ENCODE peak calls at places on chromosomes 12 and 14, in four cellular contexts. C is AG09309, H is body of pancreas, K is ascending aorta. L is an unnamed sample.

GRCh38 chr12:70243510-70244331 is 488 bp downstream of the CNOT2 start:
- DNase-seq in C (no peak), H (peak), K (no peak), L (no peak)

GRCh38 chr12:93098077-93098476 is 169.0 kb upstream of the EEA1 start:
- DNase-seq in C (no peak), H (peak), K (peak), L (peak)

GRCh38 chr14:32709072-32709471 is 229.6 kb upstream of the NPAS3 start:
- DNase-seq in H (peak), C (peak), K (no peak), L (no peak)

GRCh38 chr12:82479511-82479910 is 121.2 kb downstream of the METTL25 start:
- DNase-seq in C (peak), K (no peak), H (no peak), L (no peak)

GRCh38 chr12:127295630-127296029 is 971.3 kb upstream of the TMEM132C start:
- DNase-seq in H (no peak), K (no peak), C (no peak), L (no peak)

GRCh38 chr12:46830731-46831334 is 5.0 kb upstream of the SLC38A4 start:
- DNase-seq in C (no peak), H (peak), K (no peak), L (no peak)

GRCh38 chr12:67681145-67681778 is 32.7 kb downstream of the DYRK2 start:
- DNase-seq in H (peak), C (peak), K (no peak), L (no peak)

GRCh38 chr14:105204206-105204930 is 23.3 kb upstream of the NUDT14 start:
- DNase-seq in C (no peak), K (no peak), H (peak), L (no peak)

GRCh38 chr12:71562681-71563595 is 100.7 kb downstream of the ZFC3H1 start:
- DNase-seq in H (no peak), K (no peak), C (no peak), L (no peak)

GRCh38 chr14:83548061-83548839 is 1981.7 kb upstream of the FLRT2 start:
- DNase-seq in C (no peak), K (no peak), H (no peak), L (no peak)

GRCh38 chr14:49754570-49755097 is 13.3 kb upstream of the KLHDC2 start:
- DNase-seq in K (no peak), H (no peak), C (no peak), L (no peak)

GRCh38 chr14:52011557-52011956 is 22.2 kb downstream of the RTRAF start:
- DNase-seq in H (no peak), K (no peak), C (no peak), L (no peak)

GRCh38 chr12:128133321-128134050 is 133.5 kb upstream of the TMEM132C start:
- DNase-seq in H (no peak), K (no peak), C (no peak), L (no peak)

GRCh38 chr12:114342651-114343050 is 63.3 kb downstream of the TBX5 start:
- DNase-seq in C (peak), K (no peak), H (no peak), L (no peak)

GRCh38 chr14:23294346-23294733 is 8.3 kb downstream of the PPP1R3E start:
- DNase-seq in H (no peak), K (no peak), C (no peak), L (no peak)

GRCh38 chr14:62657376-62657775 is 387.9 kb downstream of the KCNH5 start:
- DNase-seq in K (no peak), C (no peak), H (no peak), L (no peak)

GRCh38 chr12:111426341-111427185 is 20.8 kb downstream of the SH2B3 start:
- DNase-seq in C (no peak), K (no peak), H (no peak), L (no peak)

GRCh38 chr14:100622234-100622633 is 35.0 kb upstream of the BEGAIN start:
- DNase-seq in K (no peak), C (no peak), H (no peak), L (no peak)

GRCh38 chr12:15741082-15741481 is 48.1 kb downstream of the EPS8 start:
- DNase-seq in C (no peak), K (no peak), H (no peak), L (no peak)

GRCh38 chr14:102809870-102810269 is 32.6 kb downstream of the TRAF3 start:
- DNase-seq in H (no peak), C (peak), K (no peak), L (no peak)
- TF ChIP-seq CTCF in H (no peak), C (no peak), K (no peak), L (no peak)

GRCh38 chr12:125068391-125068790 is 3.2 kb downstream of the AACS start:
- DNase-seq in H (no peak), C (no peak), K (no peak), L (no peak)

GRCh38 chr12:125065021-125065752 is at the start of gene AACS:
- DNase-seq in H (peak), K (no peak), C (no peak), L (peak)

GRCh38 chr12:125065753-125066570 is 727 bp downstream of the AACS start:
- DNase-seq in H (no peak), C (no peak), K (no peak), L (no peak)

GRCh38 chr12:125061229-125061628 is 4.0 kb upstream of the AACS start:
- DNase-seq in H (no peak), C (no peak), K (no peak), L (no peak)

DNA sequence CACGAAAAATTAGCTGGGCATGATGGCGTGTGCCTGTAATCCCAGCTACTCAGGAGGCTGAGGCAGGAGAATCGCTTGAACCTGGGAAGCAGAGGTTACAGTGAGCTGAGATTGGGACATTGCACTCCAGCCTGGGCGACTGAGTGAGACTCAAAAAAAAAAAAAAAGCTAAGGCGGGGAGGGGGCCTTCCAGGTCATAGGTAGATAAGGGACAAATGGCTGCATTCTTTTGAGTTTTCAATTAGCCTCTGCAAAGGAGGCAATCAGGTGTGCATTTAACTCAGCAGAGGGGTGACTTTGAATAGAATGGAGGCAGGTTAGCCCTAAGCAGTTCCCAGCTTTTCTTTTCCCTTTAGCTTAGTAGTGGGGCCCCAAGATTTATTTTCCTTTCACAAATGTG is 743 bp upstream of the AACS start:
- DNase-seq in C (no peak), H (no peak), K (no peak), L (no peak)
- H3K4me3 ChIP-seq in C (no peak), H (peak), K (peak), L (peak)

GRCh38 chr14:64296561-64296960 is 2.4 kb upstream of the ESR2 start:
- DNase-seq in C (no peak), H (peak), K (no peak), L (no peak)

GRCh38 chr14:64289571-64289970 is 4.6 kb downstream of the ESR2 start:
- DNase-seq in K (no peak), C (no peak), H (no peak), L (no peak)

GRCh38 chr14:64292197-64292596 is 2.0 kb downstream of the ESR2 start:
- DNase-seq in C (no peak), H (no peak), K (no peak), L (no peak)

GRCh38 chr14:64294672-64295413 is 672 bp upstream of the ESR2 start:
- DNase-seq in K (no peak), H (peak), C (no peak), L (peak)

GRCh38 chr14:64293976-64294671 is at the start of gene ESR2:
- DNase-seq in K (no peak), H (peak), C (no peak), L (peak)
- TF ChIP-seq CTCF in K (no peak), H (no peak), C (peak), L (peak)

GRCh38 chr14:94612580-94613554 is 676 bp downstream of the SERPINA3 start:
- DNase-seq in H (no peak), C (no peak), K (no peak), L (no peak)
- H3K4me3 ChIP-seq in H (peak), C (no peak), K (no peak), L (no peak)

GRCh38 chr12:120737557-120738251 is 12.1 kb downstream of the ACADS start:
- DNase-seq in H (no peak), C (no peak), K (no peak), L (no peak)
- TF ChIP-seq CTCF in H (no peak), C (peak), K (no peak), L (peak)

GRCh38 chr14:50984061-50984710 is 39.9 kb upstream of the PYGL start:
- DNase-seq in K (no peak), H (no peak), C (no peak), L (no peak)

GRCh38 chr14:50980451-50980850 is 36.2 kb upstream of the PYGL start:
- DNase-seq in K (no peak), H (no peak), C (no peak), L (no peak)

GRCh38 chr14:50985816-50986396 is 41.6 kb upstream of the PYGL start:
- DNase-seq in K (no peak), C (no peak), H (no peak), L (no peak)

DNA sequence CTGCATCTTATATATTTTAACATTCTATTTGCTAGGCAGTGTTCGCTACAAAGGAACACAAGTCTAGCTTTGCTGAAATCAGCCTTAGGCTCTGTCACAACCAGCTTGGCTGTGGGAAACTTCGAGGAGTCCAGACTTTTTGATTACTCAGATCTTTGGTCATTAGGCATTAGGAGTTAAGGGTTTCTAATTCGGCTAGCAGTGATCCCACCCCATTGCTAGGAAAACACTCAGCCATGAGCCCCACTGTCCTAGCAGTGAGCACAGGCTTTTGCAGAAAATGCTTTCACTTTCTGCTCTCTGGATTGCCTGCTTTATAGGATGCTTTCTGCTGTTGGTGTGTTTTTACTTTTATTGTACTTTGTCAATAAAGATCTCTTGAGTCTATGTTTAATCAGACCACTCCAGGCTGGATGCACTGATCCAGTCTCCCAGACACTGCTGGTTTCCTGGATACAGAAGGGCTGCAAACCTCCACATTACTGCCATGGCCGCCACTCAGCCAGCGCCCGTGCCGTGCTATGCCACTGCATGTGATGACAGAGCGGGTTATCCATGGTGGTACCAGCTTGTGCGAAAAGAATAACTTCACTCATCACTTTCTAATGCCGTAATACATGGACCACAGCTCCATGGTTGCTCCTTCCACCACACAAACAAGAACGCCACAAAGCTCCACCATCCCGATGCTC is 41.0 kb upstream of the PYGL start:
- DNase-seq in C (no peak), K (no peak), H (no peak), L (no peak)
- H3K4me3 ChIP-seq in C (no peak), K (no peak), H (no peak), L (no peak)

GRCh38 chr12:57487597-57488396 is at the start of gene MARS1:
- DNase-seq in H (peak), K (peak), C (peak), L (peak)
- TF ChIP-seq CTCF in H (no peak), K (no peak), C (no peak), L (peak)

GRCh38 chr12:44640831-44641230 is 235.3 kb downstream of the NELL2 start:
- DNase-seq in C (no peak), K (no peak), H (no peak), L (no peak)
- H3K4me3 ChIP-seq in C (no peak), K (no peak), H (no peak), L (no peak)